ENCODE peak calls at places on chromosome 4, in five cellular contexts. E, X, T, Q and G are unnamed samples.

GRCh38 chr4:25161599-25161960 is 1.3 kb upstream of the SEPSECS start:
- DNase-seq in E (peak), X (peak), T (peak), Q (no peak), G (no peak)

GRCh38 chr4:101102114-101102752 is 245.1 kb downstream of the PPP3CA start:
- DNase-seq in E (peak), X (peak), T (no peak), Q (no peak), G (no peak)

GRCh38 chr4:140789752-140790151 is 33.6 kb upstream of the TBC1D9 start:
- DNase-seq in E (no peak), X (peak), T (no peak), Q (no peak), G (no peak)

GRCh38 chr4:148238086-148238485 is 204.1 kb downstream of the NR3C2 start:
- DNase-seq in E (no peak), X (peak), T (no peak), Q (no peak), G (no peak)

GRCh38 chr4:140308366-140309123 is 64.9 kb upstream of the SCOC start:
- DNase-seq in E (peak), X (peak), T (no peak), Q (no peak), G (no peak)

GRCh38 chr4:89000844-89001360 is 56.1 kb downstream of the FAM13A start:
- DNase-seq in E (no peak), X (peak), T (peak), Q (no peak), G (peak)

GRCh38 chr4:83932996-83933395 is 397.1 kb downstream of the GPAT3 start:
- DNase-seq in E (no peak), X (no peak), T (no peak), Q (no peak), G (no peak)

GRCh38 chr4:139603576-139604387 is 47.8 kb upstream of the SETD7 start:
- DNase-seq in E (no peak), X (peak), T (peak), Q (peak), G (peak)

GRCh38 chr4:108172231-108172779 is 3.6 kb upstream of the LEF1 start:
- DNase-seq in E (no peak), X (peak), T (no peak), Q (no peak), G (peak)

GRCh38 chr4:156999175-156999517 is 27.5 kb upstream of the PDGFC start:
- DNase-seq in E (no peak), X (peak), T (no peak), Q (peak), G (no peak)

GRCh38 chr4:17097369-17097768 is 198.9 kb upstream of the LDB2 start:
- DNase-seq in E (no peak), X (no peak), T (no peak), Q (no peak), G (no peak)

GRCh38 chr4:16626945-16627344 is 271.5 kb downstream of the LDB2 start:
- DNase-seq in E (no peak), X (peak), T (no peak), Q (no peak), G (no peak)

GRCh38 chr4:118400362-118400761 is 47.6 kb upstream of the PRSS12 start:
- DNase-seq in E (no peak), X (no peak), T (no peak), Q (no peak), G (no peak)

GRCh38 chr4:162782096-162782777 is 384.5 kb downstream of the NAF1 start:
- DNase-seq in E (no peak), X (no peak), T (no peak), Q (no peak), G (no peak)

GRCh38 chr4:2789351-2789750 is 3.5 kb upstream of the SH3BP2 start:
- DNase-seq in E (no peak), X (no peak), T (no peak), Q (no peak), G (no peak)

GRCh38 chr4:90580271-90580825 is 453.2 kb downstream of the CCSER1 start:
- DNase-seq in E (no peak), X (no peak), T (peak), Q (no peak), G (no peak)

GRCh38 chr4:7266525-7267292 is 74.4 kb downstream of the SORCS2 start:
- DNase-seq in E (no peak), X (peak), T (no peak), Q (no peak), G (no peak)

GRCh38 chr4:131085009-131085408 is 1989.1 kb downstream of the C4orf33 start:
- DNase-seq in E (no peak), X (no peak), T (peak), Q (no peak), G (peak)

GRCh38 chr4:82394896-82395295 is 21.1 kb upstream of the HNRNPD start:
- DNase-seq in E (no peak), X (no peak), T (no peak), Q (no peak), G (no peak)

GRCh38 chr4:7192252-7193039 is at the start of gene SORCS2:
- DNase-seq in E (peak), X (peak), T (peak), Q (peak), G (peak)

GRCh38 chr4:85650908-85651307 is 176.0 kb downstream of the ARHGAP24 start:
- DNase-seq in E (no peak), X (no peak), T (no peak), Q (no peak), G (no peak)